ENCODE peak calls at places on chromosomes 12 and 14, in eight cellular contexts. I is transverse colon, C is sigmoid colon, E is SK-N-SH, D is A549, A is stomach, O is upper lobe of left lung, W is K562. J is an unnamed sample.

GRCh38 chr12:20368653-20369163 is 371 bp downstream of the PDE3A start:
- DNase-seq in I (peak; percentile 23), A (no peak), W (no peak), C (peak; percentile 78), E (peak; percentile 72), D (peak; percentile 40), O (peak; percentile 86), J (peak; percentile 64)

GRCh38 chr12:88052686-88053085 is 23.5 kb upstream of the C12orf50 start:
- DNase-seq in E (peak; percentile 30), A (no peak), D (peak; percentile 71), W (peak; percentile 27), I (peak; percentile 13), O (no peak), C (no peak), J (no peak)

GRCh38 chr12:102816816-102817434 is 100.1 kb downstream of the PAH start:
- DNase-seq in W (peak; percentile 57), D (peak; percentile 50), C (no peak), I (no peak), E (peak; percentile 31), O (no peak), A (no peak), J (no peak)

GRCh38 chr14:71403673-71404072 is 496.4 kb downstream of the PCNX1 start:
- DNase-seq in D (peak; percentile 20), A (no peak), C (no peak), W (no peak), O (no peak), I (peak; percentile 14), E (peak; percentile 47), J (no peak)

GRCh38 chr14:94746131-94746530 is 23.8 kb downstream of the GSC start:
- DNase-seq in W (no peak), C (no peak), I (no peak), O (no peak), E (no peak), D (no peak), A (no peak), J (no peak)

GRCh38 chr12:26058818-26059217 is 66.0 kb downstream of the BHLHE41 start:
- DNase-seq in C (no peak), W (no peak), I (no peak), D (no peak), O (no peak), A (no peak), E (no peak), J (no peak)

GRCh38 chr14:26132061-26132460 is 465.8 kb downstream of the NOVA1 start:
- DNase-seq in O (no peak), I (no peak), W (no peak), D (no peak), E (no peak), A (no peak), C (no peak), J (no peak)

GRCh38 chr12:104750061-104750460 is 208.0 kb downstream of the SLC41A2 start:
- DNase-seq in W (no peak), E (no peak), D (no peak), I (peak; percentile 37), C (no peak), O (no peak), A (no peak), J (no peak)

GRCh38 chr14:32561520-32561919 is 232.4 kb downstream of the AKAP6 start:
- DNase-seq in A (no peak), E (no peak), D (peak; percentile 25), I (no peak), C (peak; percentile 66), O (no peak), W (no peak), J (no peak)

GRCh38 chr14:92645841-92646478 is 102.5 kb downstream of the LGMN start:
- DNase-seq in C (no peak), A (no peak), E (no peak), I (no peak), D (no peak), O (no peak), W (no peak), J (no peak)

GRCh38 chr14:105207996-105208737 is 27.1 kb upstream of the NUDT14 start:
- DNase-seq in C (no peak), O (no peak), E (no peak), W (peak; percentile 60), D (no peak), I (no peak), A (no peak), J (no peak)

DNA sequence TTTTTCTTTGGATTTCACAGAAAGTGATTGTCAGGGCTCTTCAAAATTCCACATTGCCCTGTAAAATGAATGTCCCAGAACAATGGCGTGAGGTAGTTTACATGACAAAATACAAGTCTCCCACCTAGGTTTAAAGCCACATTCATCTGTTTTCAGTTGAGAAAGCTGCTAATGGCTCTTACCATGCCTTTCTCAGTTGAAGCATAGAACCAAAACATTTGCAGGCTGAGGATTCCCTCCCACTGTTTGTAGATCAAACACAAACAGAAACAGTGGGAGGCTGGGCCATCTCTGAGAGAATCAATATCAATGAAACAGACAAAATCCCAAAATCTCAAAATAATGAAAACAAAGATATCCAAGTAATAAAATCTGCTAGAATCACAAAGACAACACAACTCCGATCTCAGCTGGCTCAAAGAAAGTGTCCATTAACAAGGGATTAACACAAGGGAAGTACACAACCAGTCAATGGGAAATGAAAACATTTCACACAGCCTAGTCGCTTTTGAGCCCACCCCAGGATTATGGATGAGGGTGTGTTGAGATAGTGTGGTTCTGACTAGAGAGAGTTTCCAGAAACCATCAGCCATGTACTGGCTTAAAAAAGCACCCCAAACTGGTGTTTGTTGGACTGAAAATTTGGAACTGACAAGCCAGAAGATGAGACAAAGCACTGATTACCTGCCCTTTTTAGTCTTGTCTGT is 54.5 kb upstream of the TMEM260 start:
- DNase-seq in W (no peak), E (no peak), D (no peak), A (no peak), I (no peak), O (no peak), C (no peak), J (no peak)
- TF ChIP-seq CTCF in W (no peak), E (no peak), D (no peak), A (no peak), I (no peak), O (no peak), C (no peak), J (no peak)

DNA sequence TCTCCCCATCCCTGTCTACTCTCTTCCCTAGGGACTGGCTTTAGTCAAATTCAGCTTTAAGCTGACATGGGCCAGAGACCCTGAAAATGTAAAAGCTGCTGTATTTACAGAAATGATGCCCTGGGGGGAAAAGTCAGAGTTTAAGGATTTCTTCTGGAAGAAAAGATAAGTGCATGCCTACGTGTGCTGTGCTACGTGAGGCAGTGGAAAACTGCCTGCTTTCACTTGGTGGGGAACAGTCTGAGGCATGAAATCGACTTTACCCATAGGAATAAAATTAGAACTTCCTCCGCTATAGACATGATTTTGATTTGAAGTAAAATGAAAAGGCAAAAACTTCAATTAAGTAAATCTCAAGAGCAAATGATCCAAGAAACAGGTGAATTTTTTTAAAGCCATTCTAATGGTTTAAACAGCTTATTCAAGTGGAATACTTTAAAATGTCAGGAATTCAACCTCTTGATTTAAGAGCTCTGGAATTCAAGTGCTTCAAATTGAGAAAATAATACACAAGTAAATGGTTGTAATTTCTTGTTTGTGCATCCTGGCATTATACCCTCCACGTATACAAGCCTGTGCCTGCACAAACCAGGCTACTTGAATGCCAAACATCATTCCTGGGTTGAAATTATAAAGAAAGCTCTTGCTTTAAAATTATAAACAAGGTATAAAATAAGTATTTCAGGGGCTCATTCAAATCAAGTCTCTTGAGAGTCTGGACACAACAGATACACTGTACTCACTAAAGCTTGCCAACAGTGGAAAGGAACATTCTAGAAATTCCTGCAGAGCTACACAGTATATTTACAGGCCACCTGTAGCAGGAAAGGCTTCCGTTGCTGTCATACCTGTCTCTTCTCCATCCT is 168.4 kb downstream of the FOXN3 start:
- DNase-seq in O (no peak), D (no peak), I (no peak), A (no peak), W (no peak), E (peak; percentile 23), C (no peak), J (no peak)
- H3K27ac ChIP-seq in O (peak overlapping the region; percentile 6), D (no peak overlapping the region), I (no peak overlapping the region), A (no peak overlapping the region), W (no peak overlapping the region), E (peak overlapping the region; percentile 48), C (no peak overlapping the region), J (no peak overlapping the region)

GRCh38 chr14:72643317-72643801 is 250.5 kb downstream of the DPF3 start:
- DNase-seq in O (no peak), I (no peak), E (no peak), W (no peak), C (no peak), D (peak; percentile 69), A (no peak), J (no peak)
- TF ChIP-seq EP300 in O (no peak), I (no peak), E (peak; percentile 96), W (no peak), C (no peak), D (no peak), A (no peak), J (no peak)

GRCh38 chr12:114528766-114529165 is 122.8 kb upstream of the TBX5 start:
- DNase-seq in D (no peak), E (no peak), O (no peak), A (no peak), C (no peak), I (no peak), W (no peak), J (no peak)

GRCh38 chr12:114529956-114530355 is 124.0 kb upstream of the TBX5 start:
- DNase-seq in O (no peak), D (no peak), E (no peak), I (no peak), W (no peak), A (no peak), C (no peak), J (no peak)

GRCh38 chr12:114530417-114530816 is 124.5 kb upstream of the TBX5 start:
- DNase-seq in E (no peak), W (no peak), O (no peak), I (no peak), D (no peak), A (no peak), C (no peak), J (no peak)
- TF ChIP-seq CTCF in E (no peak), W (no peak), O (no peak), I (no peak), D (no peak), A (no peak), C (no peak), J (no peak)